ENCODE peak calls at places on chromosome 11, in five cellular contexts. One of them, this sample, is unnamed.

GRCh38 chr11:94131363-94132115 is 2.9 kb downstream of the PANX1 start:
- DNase-seq in GM12892: no peak
- DNase-seq in HCT116: no peak
- DNase-seq in vagina: no peak
- DNase-seq in sigmoid colon: no peak
- DNase-seq in this sample: no peak

GRCh38 chr11:78101073-78101472 is 21.4 kb upstream of the NDUFC2 start:
- DNase-seq in GM12892: no peak
- DNase-seq in HCT116: no peak
- DNase-seq in sigmoid colon: no peak
- DNase-seq in vagina: no peak
- DNase-seq in this sample: no peak

GRCh38 chr11:102757823-102758549 is 22.4 kb downstream of the MMP10 start:
- DNase-seq in HCT116: no peak
- DNase-seq in vagina: no peak
- DNase-seq in sigmoid colon: no peak
- DNase-seq in GM12892: no peak
- DNase-seq in this sample: no peak

GRCh38 chr11:133271206-133271605 is 261.1 kb downstream of the OPCML start:
- DNase-seq in sigmoid colon: no peak
- DNase-seq in GM12892: no peak
- DNase-seq in vagina: no peak
- DNase-seq in HCT116: no peak
- DNase-seq in this sample: no peak

GRCh38 chr11:110128161-110128560 is 35.0 kb downstream of the ZC3H12C start:
- DNase-seq in HCT116: no peak
- DNase-seq in sigmoid colon: no peak
- DNase-seq in vagina: no peak
- DNase-seq in GM12892: no peak
- DNase-seq in this sample: no peak

GRCh38 chr11:12797996-12798395 is 123.8 kb downstream of the TEAD1 start:
- DNase-seq in HCT116: no peak
- DNase-seq in GM12892: no peak
- DNase-seq in vagina: no peak
- DNase-seq in sigmoid colon: no peak
- DNase-seq in this sample: no peak

GRCh38 chr11:133041928-133042890 is 490.1 kb downstream of the OPCML start:
- DNase-seq in HCT116: no peak
- DNase-seq in vagina: peak
- DNase-seq in GM12892: no peak
- DNase-seq in sigmoid colon: no peak
- DNase-seq in this sample: no peak

GRCh38 chr11:62534779-62535545 is 11.6 kb downstream of the AHNAK start:
- DNase-seq in vagina: no peak
- DNase-seq in GM12892: no peak
- DNase-seq in sigmoid colon: no peak
- DNase-seq in HCT116: no peak
- DNase-seq in this sample: no peak

GRCh38 chr11:119168471-119169271 is at the start of gene NLRX1:
- DNase-seq in HCT116: peak
- DNase-seq in GM12892: peak
- DNase-seq in sigmoid colon: peak
- DNase-seq in vagina: no peak
- DNase-seq in this sample: peak

GRCh38 chr11:58330861-58331260 is 28.0 kb downstream of the OR5B17 start:
- DNase-seq in sigmoid colon: no peak
- DNase-seq in HCT116: no peak
- DNase-seq in GM12892: no peak
- DNase-seq in vagina: no peak
- DNase-seq in this sample: no peak

GRCh38 chr11:133541331-133542095 is 9.2 kb upstream of the OPCML start:
- DNase-seq in HCT116: no peak
- DNase-seq in vagina: no peak
- DNase-seq in sigmoid colon: no peak
- DNase-seq in GM12892: no peak
- DNase-seq in this sample: no peak

GRCh38 chr11:65060913-65061408 is 2.6 kb upstream of the NAALADL1 start:
- DNase-seq in sigmoid colon: no peak
- DNase-seq in vagina: no peak
- DNase-seq in GM12892: no peak
- DNase-seq in HCT116: no peak
- DNase-seq in this sample: no peak

GRCh38 chr11:119885861-119886567 is 157.0 kb upstream of the NECTIN1 start:
- DNase-seq in vagina: no peak
- DNase-seq in HCT116: no peak
- DNase-seq in GM12892: no peak
- DNase-seq in sigmoid colon: no peak
- DNase-seq in this sample: no peak

GRCh38 chr11:124070906-124071621 is 29.9 kb upstream of the OR10G7 start:
- DNase-seq in sigmoid colon: peak
- DNase-seq in HCT116: peak
- DNase-seq in vagina: no peak
- DNase-seq in GM12892: no peak
- DNase-seq in this sample: peak

GRCh38 chr11:77188912-77189491 is 61.0 kb downstream of the MYO7A start:
- DNase-seq in sigmoid colon: no peak
- DNase-seq in GM12892: no peak
- DNase-seq in vagina: no peak
- DNase-seq in HCT116: no peak
- DNase-seq in this sample: no peak

GRCh38 chr11:77467993-77468392 is 5.9 kb downstream of the PAK1 start:
- DNase-seq in GM12892: no peak
- DNase-seq in vagina: no peak
- DNase-seq in sigmoid colon: no peak
- DNase-seq in HCT116: no peak
- DNase-seq in this sample: no peak

GRCh38 chr11:64758330-64759079 is 1.3 kb downstream of the PYGM start:
- DNase-seq in vagina: no peak
- DNase-seq in sigmoid colon: peak
- DNase-seq in HCT116: no peak
- DNase-seq in GM12892: no peak
- DNase-seq in this sample: no peak

GRCh38 chr11:116613201-116613910 is 159.4 kb downstream of the BUD13 start:
- DNase-seq in HCT116: no peak
- DNase-seq in GM12892: no peak
- DNase-seq in sigmoid colon: peak
- DNase-seq in vagina: peak
- DNase-seq in this sample: no peak

GRCh38 chr11:75626692-75627536 is 41.9 kb downstream of the MAP6 start:
- DNase-seq in GM12892: no peak
- DNase-seq in HCT116: no peak
- DNase-seq in vagina: no peak
- DNase-seq in sigmoid colon: no peak
- DNase-seq in this sample: no peak

GRCh38 chr11:33735426-33736147 is 636 bp downstream of the CD59 start:
- DNase-seq in GM12892: peak
- DNase-seq in sigmoid colon: no peak
- DNase-seq in vagina: no peak
- DNase-seq in HCT116: no peak
- DNase-seq in this sample: no peak

GRCh38 chr11:86459002-86459385 is 84.3 kb downstream of the CCDC81 start:
- DNase-seq in sigmoid colon: no peak
- DNase-seq in vagina: no peak
- DNase-seq in HCT116: no peak
- DNase-seq in GM12892: no peak
- DNase-seq in this sample: no peak

GRCh38 chr11:10318527-10318802 is 13.6 kb downstream of the ADM start:
- DNase-seq in HCT116: no peak
- DNase-seq in GM12892: no peak
- DNase-seq in vagina: no peak
- DNase-seq in sigmoid colon: no peak
- DNase-seq in this sample: no peak

GRCh38 chr11:563812-564578 is 3.2 kb downstream of the RASSF7 start:
- DNase-seq in HCT116: no peak
- DNase-seq in vagina: no peak
- DNase-seq in sigmoid colon: no peak
- DNase-seq in GM12892: no peak
- DNase-seq in this sample: peak

GRCh38 chr11:115220423-115220822 is 283.8 kb downstream of the CADM1 start:
- DNase-seq in HCT116: no peak
- DNase-seq in vagina: no peak
- DNase-seq in sigmoid colon: no peak
- DNase-seq in GM12892: no peak
- DNase-seq in this sample: no peak

GRCh38 chr11:944711-945470 is 19.2 kb downstream of the AP2A2 start:
- DNase-seq in vagina: no peak
- DNase-seq in GM12892: no peak
- DNase-seq in HCT116: no peak
- DNase-seq in sigmoid colon: no peak
- DNase-seq in this sample: no peak

GRCh38 chr11:74001822-74002286 is 7.0 kb downstream of the UCP3 start:
- DNase-seq in vagina: peak
- DNase-seq in HCT116: no peak
- DNase-seq in sigmoid colon: peak
- DNase-seq in GM12892: no peak
- DNase-seq in this sample: no peak

GRCh38 chr11:74002832-74003231 is 6.1 kb downstream of the UCP3 start:
- DNase-seq in GM12892: no peak
- DNase-seq in sigmoid colon: peak
- DNase-seq in vagina: no peak
- DNase-seq in HCT116: no peak
- DNase-seq in this sample: no peak

GRCh38 chr11:74005721-74006517 is 3.0 kb downstream of the UCP3 start:
- DNase-seq in sigmoid colon: peak
- DNase-seq in HCT116: no peak
- DNase-seq in vagina: no peak
- DNase-seq in GM12892: no peak
- DNase-seq in this sample: no peak

GRCh38 chr11:74004694-74005615 is 3.9 kb downstream of the UCP3 start:
- DNase-seq in HCT116: no peak
- DNase-seq in GM12892: no peak
- DNase-seq in vagina: no peak
- DNase-seq in sigmoid colon: peak
- DNase-seq in this sample: no peak

GRCh38 chr11:74004046-74004693 is 4.7 kb downstream of the UCP3 start:
- DNase-seq in sigmoid colon: peak
- DNase-seq in vagina: peak
- DNase-seq in HCT116: no peak
- DNase-seq in GM12892: no peak
- DNase-seq in this sample: no peak
- TF ChIP-seq POLR2A in sigmoid colon: no peak
- TF ChIP-seq POLR2A in vagina: no peak
- TF ChIP-seq POLR2A in HCT116: no peak
- TF ChIP-seq POLR2A in GM12892: no peak
- TF ChIP-seq POLR2A in this sample: no peak

DNA sequence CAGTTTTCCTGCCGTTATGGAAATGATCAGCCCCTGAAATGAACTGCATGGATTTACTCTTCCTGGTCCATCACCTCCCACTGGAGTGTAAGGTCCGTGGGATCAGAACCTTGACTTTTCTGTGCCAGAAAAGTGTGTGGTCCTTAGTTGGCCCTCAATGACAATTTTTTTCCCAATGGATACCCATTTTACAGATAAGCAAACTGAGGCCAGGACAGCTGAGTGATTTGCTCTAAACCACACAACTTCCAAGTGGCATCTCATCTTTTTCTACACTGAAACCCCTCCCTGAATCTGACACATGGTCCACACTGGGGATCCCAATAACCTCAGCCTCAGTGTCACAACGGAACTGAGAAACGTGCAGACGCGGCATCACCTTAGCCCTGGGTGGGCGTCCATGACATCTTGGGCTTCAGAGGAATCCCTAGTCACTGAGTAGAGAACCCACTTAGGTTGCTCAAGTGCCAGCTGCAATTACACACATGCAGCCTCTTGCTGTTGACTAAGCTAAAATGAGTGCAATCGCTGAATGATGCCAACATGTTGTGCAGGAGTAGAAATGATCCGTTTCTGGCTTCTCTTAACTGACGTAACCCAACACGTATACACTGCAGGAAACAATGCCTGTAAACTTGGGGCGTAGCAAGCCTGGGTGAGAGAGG is 136.5 kb downstream of the SHANK2 start:
- DNase-seq in GM12892: no peak
- DNase-seq in sigmoid colon: no peak
- DNase-seq in vagina: no peak
- DNase-seq in HCT116: no peak
- DNase-seq in this sample: no peak
- TF ChIP-seq POLR2AphosphoS5 in GM12892: no peak
- TF ChIP-seq POLR2AphosphoS5 in sigmoid colon: no peak
- TF ChIP-seq POLR2AphosphoS5 in vagina: no peak
- TF ChIP-seq POLR2AphosphoS5 in HCT116: no peak
- TF ChIP-seq POLR2AphosphoS5 in this sample: no peak

DNA sequence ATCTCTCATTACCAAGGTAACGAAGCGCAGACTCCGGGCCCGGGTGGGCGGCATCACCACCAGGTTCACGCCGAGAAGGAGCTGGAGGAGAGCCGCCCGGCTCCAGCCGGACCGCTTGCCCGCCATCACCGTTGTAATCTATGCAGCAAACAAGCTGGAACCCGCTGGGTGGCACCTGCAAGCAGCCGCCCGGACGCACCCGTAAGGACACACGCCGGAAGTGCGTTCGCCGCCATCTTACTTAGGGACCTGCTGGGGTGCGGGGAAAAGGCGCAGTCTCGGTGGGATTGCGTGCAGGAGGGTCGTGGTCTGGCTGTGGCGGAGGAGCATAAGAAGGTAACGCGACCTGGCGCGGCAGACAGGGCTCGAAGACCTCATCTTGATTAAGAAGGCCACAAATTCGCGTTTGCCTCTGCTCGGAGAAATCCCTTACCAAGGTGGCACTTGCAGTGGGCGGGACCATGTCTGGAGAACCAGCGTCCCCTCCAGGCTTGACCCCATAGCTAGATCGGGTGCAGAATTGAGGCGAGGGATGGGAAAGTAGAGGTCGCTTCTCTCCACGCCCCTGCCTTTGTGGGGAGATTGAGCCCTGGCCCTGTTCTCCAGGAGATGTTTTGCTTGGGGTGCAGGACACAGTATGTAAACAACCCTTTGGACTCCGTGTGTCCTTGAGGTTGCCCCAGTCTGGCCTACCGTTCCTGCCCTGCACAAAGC is at the start of gene ACP2:
- DNase-seq in vagina: no peak
- DNase-seq in GM12892: peak
- DNase-seq in sigmoid colon: peak
- DNase-seq in HCT116: peak
- DNase-seq in this sample: peak
- TF ChIP-seq POLR2A in vagina: no peak
- TF ChIP-seq POLR2A in GM12892: peak
- TF ChIP-seq POLR2A in sigmoid colon: peak
- TF ChIP-seq POLR2A in HCT116: peak
- TF ChIP-seq POLR2A in this sample: no peak

DNA sequence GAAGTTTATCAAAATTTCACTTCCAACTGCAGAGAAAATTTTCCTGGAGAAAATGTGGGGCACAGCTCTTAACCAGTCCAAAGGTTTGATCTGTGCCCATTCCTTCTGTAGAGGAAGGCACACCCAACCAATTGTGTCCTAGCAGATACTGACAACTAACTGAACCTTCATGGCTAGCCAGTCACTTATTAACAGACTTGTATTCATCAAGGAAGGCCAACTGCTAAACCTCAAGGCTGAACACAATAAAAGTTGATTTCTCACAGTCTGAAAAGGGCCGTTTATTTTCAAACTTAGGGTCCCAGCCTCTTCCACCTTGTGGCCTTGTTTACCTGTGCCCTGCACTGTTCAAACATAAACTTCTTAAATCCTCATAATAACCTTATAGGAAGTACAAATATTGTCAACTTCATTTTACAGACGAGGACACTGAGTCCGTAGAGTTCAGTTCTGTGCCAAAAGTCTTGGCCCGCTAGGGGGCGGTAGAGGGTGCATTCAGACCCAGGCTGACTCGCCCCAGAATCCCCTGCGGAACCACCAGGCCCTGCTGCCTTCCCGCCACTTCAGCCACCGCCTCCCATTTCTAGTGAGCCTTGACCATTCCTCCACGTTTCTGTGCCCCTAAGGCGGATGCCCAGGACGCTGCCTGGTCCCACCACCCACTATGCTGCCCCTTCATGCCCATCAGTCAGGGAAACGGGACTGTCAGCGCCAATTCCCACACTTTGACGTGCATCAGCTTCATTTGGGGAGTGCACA is 19.3 kb downstream of the SYT13 start:
- DNase-seq in vagina: no peak
- DNase-seq in HCT116: no peak
- DNase-seq in GM12892: no peak
- DNase-seq in sigmoid colon: no peak
- DNase-seq in this sample: no peak
- TF ChIP-seq POLR2AphosphoS5 in vagina: no peak
- TF ChIP-seq POLR2AphosphoS5 in HCT116: no peak
- TF ChIP-seq POLR2AphosphoS5 in GM12892: no peak
- TF ChIP-seq POLR2AphosphoS5 in sigmoid colon: no peak
- TF ChIP-seq POLR2AphosphoS5 in this sample: no peak

This sample was measured in breast epithelium.